ENCODE peak calls at places on chromosome 5, in nine cellular contexts. U is cerebellum, T is ureter, J is AG08395, O is psoas muscle, C is NCI-H1048, Z is mucosa of descending colon, X is activated T-cell treated with anti-CD3 and anti-CD28 coated beads for 1 hour, P is gastrocnemius medialis. H is an unnamed sample.
A peak's percentile ranks its signal among the peaks of the same experiment; 100 is the strongest.

GRCh38 chr5:26903469-26903868 is 134.9 kb downstream of the CDH9 start:
- DNase-seq in U (no peak), T (no peak), J (no peak), O (no peak), C (no peak), Z (no peak), X (no peak), P (no peak), H (no peak)

GRCh38 chr5:148382961-148383360 is 797 bp upstream of the FBXO38 start:
- DNase-seq in U (no peak), T (no peak), J (no peak), O (no peak), C (no peak), Z (no peak), X (no peak), P (no peak), H (no peak)

GRCh38 chr5:39523821-39524220 is 99.0 kb upstream of the DAB2 start:
- DNase-seq in U (no peak), T (no peak), J (peak; percentile 55), O (no peak), C (no peak), Z (no peak), X (no peak), P (no peak), H (no peak)

GRCh38 chr5:170485606-170485911 is 18.3 kb upstream of the KCNIP1 start:
- DNase-seq in U (no peak), T (no peak), J (no peak), O (no peak), C (no peak), Z (no peak), X (no peak), P (no peak), H (no peak)

GRCh38 chr5:14143843-14144585 is 872 bp downstream of the TRIO start:
- DNase-seq in U (no peak), T (no peak), J (no peak), O (peak; percentile 76), C (no peak), Z (peak; percentile 72), X (peak; percentile 16), P (peak; percentile 31), H (peak; percentile 51)

GRCh38 chr5:124963236-124963929 is 216.9 kb upstream of the ZNF608 start:
- DNase-seq in U (no peak), T (no peak), J (peak; percentile 49), O (no peak), C (no peak), Z (no peak), X (no peak), P (no peak), H (no peak)

GRCh38 chr5:116769470-116769869 is 194.8 kb upstream of the SEMA6A start:
- DNase-seq in U (no peak), T (no peak), J (no peak), O (no peak), C (no peak), Z (no peak), X (no peak), P (no peak), H (no peak)

GRCh38 chr5:130528474-130528873 is 624.2 kb downstream of the CHSY3 start:
- DNase-seq in U (no peak), T (no peak), J (peak; percentile 41), O (no peak), C (no peak), Z (no peak), X (no peak), P (no peak), H (no peak)

GRCh38 chr5:150286820-150287219 is 2.8 kb downstream of the CAMK2A start:
- DNase-seq in U (no peak), T (no peak), J (no peak), O (no peak), C (no peak), Z (no peak), X (no peak), P (no peak), H (no peak)

GRCh38 chr5:18985397-18985796 is 1002.6 kb downstream of the CDH18 start:
- DNase-seq in U (no peak), T (no peak), J (no peak), O (no peak), C (no peak), Z (no peak), X (no peak), P (no peak), H (no peak)

GRCh38 chr5:144141581-144141980 is 28.9 kb downstream of the YIPF5 start:
- DNase-seq in U (no peak), T (no peak), J (no peak), O (no peak), C (no peak), Z (no peak), X (no peak), P (no peak), H (no peak)

GRCh38 chr5:158541535-158541934 is 558.2 kb downstream of the EBF1 start:
- DNase-seq in U (no peak), T (no peak), J (no peak), O (no peak), C (no peak), Z (no peak), X (no peak), P (no peak), H (no peak)

H was measured in transverse colon.